ENCODE peak calls at places on chromosome 18, in eight cellular contexts. One of them, this sample, is unnamed.

GRCh38 chr18:73881396-73881795 is 266.2 kb downstream of the FBXO15 start:
- DNase-seq in ovary: no peak
- DNase-seq in cardiac muscle cell: peak
- DNase-seq in left ventricle myocardium inferior: no peak
- DNase-seq in tibial artery: no peak
- DNase-seq in natural killer cell: no peak
- DNase-seq in fibroblast of pulmonary artery: peak
- DNase-seq in kidney epithelial cell: no peak
- DNase-seq in this sample: no peak

GRCh38 chr18:3761266-3761665 is 311.3 kb downstream of the TGIF1 start:
- DNase-seq in ovary: no peak
- DNase-seq in cardiac muscle cell: no peak
- DNase-seq in left ventricle myocardium inferior: no peak
- DNase-seq in tibial artery: no peak
- DNase-seq in natural killer cell: no peak
- DNase-seq in fibroblast of pulmonary artery: no peak
- DNase-seq in kidney epithelial cell: no peak
- DNase-seq in this sample: no peak

GRCh38 chr18:77482190-77482928 is 232.7 kb downstream of the GALR1 start:
- DNase-seq in ovary: no peak
- DNase-seq in cardiac muscle cell: no peak
- DNase-seq in left ventricle myocardium inferior: no peak
- DNase-seq in tibial artery: no peak
- DNase-seq in natural killer cell: no peak
- DNase-seq in fibroblast of pulmonary artery: no peak
- DNase-seq in kidney epithelial cell: no peak
- DNase-seq in this sample: no peak

GRCh38 chr18:75114231-75114630 is 94.7 kb downstream of the PTGR3 start:
- DNase-seq in ovary: no peak
- DNase-seq in cardiac muscle cell: no peak
- DNase-seq in left ventricle myocardium inferior: no peak
- DNase-seq in tibial artery: no peak
- DNase-seq in natural killer cell: no peak
- DNase-seq in fibroblast of pulmonary artery: no peak
- DNase-seq in kidney epithelial cell: no peak
- DNase-seq in this sample: no peak

GRCh38 chr18:23662309-23663263 is at the start of gene ANKRD29:
- DNase-seq in ovary: peak
- DNase-seq in cardiac muscle cell: peak
- DNase-seq in left ventricle myocardium inferior: peak
- DNase-seq in tibial artery: no peak
- DNase-seq in natural killer cell: peak
- DNase-seq in fibroblast of pulmonary artery: peak
- DNase-seq in kidney epithelial cell: no peak
- DNase-seq in this sample: peak

GRCh38 chr18:10454800-10455550 is 540 bp downstream of the APCDD1 start:
- DNase-seq in ovary: peak
- DNase-seq in cardiac muscle cell: peak
- DNase-seq in left ventricle myocardium inferior: no peak
- DNase-seq in tibial artery: no peak
- DNase-seq in natural killer cell: no peak
- DNase-seq in fibroblast of pulmonary artery: no peak
- DNase-seq in kidney epithelial cell: no peak
- DNase-seq in this sample: no peak

GRCh38 chr18:42654561-42654960 is 460.9 kb downstream of the RIT2 start:
- DNase-seq in ovary: no peak
- DNase-seq in cardiac muscle cell: peak
- DNase-seq in left ventricle myocardium inferior: no peak
- DNase-seq in tibial artery: no peak
- DNase-seq in natural killer cell: no peak
- DNase-seq in fibroblast of pulmonary artery: peak
- DNase-seq in kidney epithelial cell: no peak
- DNase-seq in this sample: no peak

GRCh38 chr18:36334798-36335197 is 37.3 kb downstream of the FHOD3 start:
- DNase-seq in ovary: no peak
- DNase-seq in cardiac muscle cell: no peak
- DNase-seq in left ventricle myocardium inferior: no peak
- DNase-seq in tibial artery: no peak
- DNase-seq in natural killer cell: no peak
- DNase-seq in fibroblast of pulmonary artery: no peak
- DNase-seq in kidney epithelial cell: no peak
- DNase-seq in this sample: no peak

GRCh38 chr18:650428-650858 is 7.0 kb upstream of the TYMS start:
- DNase-seq in ovary: no peak
- DNase-seq in cardiac muscle cell: no peak
- DNase-seq in left ventricle myocardium inferior: no peak
- DNase-seq in tibial artery: no peak
- DNase-seq in natural killer cell: no peak
- DNase-seq in fibroblast of pulmonary artery: no peak
- DNase-seq in kidney epithelial cell: no peak
- DNase-seq in this sample: no peak

GRCh38 chr18:48753741-48754140 is 197.0 kb downstream of the SMAD7 start:
- DNase-seq in ovary: no peak
- DNase-seq in cardiac muscle cell: no peak
- DNase-seq in left ventricle myocardium inferior: no peak
- DNase-seq in tibial artery: no peak
- DNase-seq in natural killer cell: no peak
- DNase-seq in fibroblast of pulmonary artery: no peak
- DNase-seq in kidney epithelial cell: no peak
- DNase-seq in this sample: no peak

DNA sequence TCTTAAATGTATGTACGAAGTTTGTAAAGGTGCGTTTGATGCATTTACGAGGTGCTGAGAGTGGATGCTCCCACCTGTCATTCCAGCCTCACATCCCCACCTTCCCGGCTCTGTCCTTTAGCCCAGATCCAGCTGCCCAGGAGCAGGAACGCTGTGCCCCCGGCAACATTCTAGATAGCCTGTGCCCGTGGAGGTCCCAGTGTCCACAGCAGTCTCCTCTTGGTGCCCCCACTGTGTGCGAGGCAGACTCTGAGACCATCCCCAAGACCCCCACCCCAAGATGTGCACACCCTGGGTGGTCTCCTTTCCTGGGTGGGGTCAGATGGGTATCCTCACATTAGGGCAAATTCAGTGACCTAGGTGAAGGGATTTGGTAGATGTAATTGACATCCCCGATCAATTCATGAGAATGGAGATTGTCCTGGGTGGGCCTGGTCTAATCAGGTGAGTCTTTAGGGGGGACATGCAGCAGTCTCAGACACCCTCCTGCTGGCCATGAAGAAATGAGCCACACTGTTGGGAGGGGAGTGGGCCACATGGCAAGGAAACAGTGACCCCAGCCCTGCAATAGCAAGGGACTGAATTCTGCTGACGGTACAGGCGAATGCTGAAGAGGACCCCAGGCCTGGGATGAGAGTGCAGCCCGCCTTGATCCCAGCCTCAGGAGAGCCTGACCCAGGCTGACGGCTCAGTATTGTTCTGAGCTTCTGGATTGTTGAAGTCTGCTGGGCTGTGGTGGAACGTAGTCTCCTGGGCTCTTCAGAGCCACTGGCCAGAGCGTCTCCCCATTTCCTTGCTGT is 203.3 kb downstream of the FAM210A start:
- DNase-seq in ovary: no peak
- DNase-seq in cardiac muscle cell: no peak
- DNase-seq in left ventricle myocardium inferior: no peak
- DNase-seq in tibial artery: no peak
- DNase-seq in natural killer cell: no peak
- DNase-seq in fibroblast of pulmonary artery: no peak
- DNase-seq in kidney epithelial cell: no peak
- DNase-seq in this sample: no peak
- TF ChIP-seq CTCF in ovary: no peak
- TF ChIP-seq CTCF in cardiac muscle cell: no peak
- TF ChIP-seq CTCF in left ventricle myocardium inferior: no peak
- TF ChIP-seq CTCF in tibial artery: no peak
- TF ChIP-seq CTCF in natural killer cell: no peak
- TF ChIP-seq CTCF in fibroblast of pulmonary artery: no peak
- TF ChIP-seq CTCF in kidney epithelial cell: no peak
- TF ChIP-seq CTCF in this sample: no peak

GRCh38 chr18:60069145-60069544 is 169.3 kb downstream of the PMAIP1 start:
- DNase-seq in ovary: no peak
- DNase-seq in cardiac muscle cell: no peak
- DNase-seq in left ventricle myocardium inferior: no peak
- DNase-seq in tibial artery: no peak
- DNase-seq in natural killer cell: no peak
- DNase-seq in fibroblast of pulmonary artery: no peak
- DNase-seq in kidney epithelial cell: no peak
- DNase-seq in this sample: no peak
- TF ChIP-seq CTCF in ovary: no peak
- TF ChIP-seq CTCF in cardiac muscle cell: peak
- TF ChIP-seq CTCF in left ventricle myocardium inferior: no peak
- TF ChIP-seq CTCF in tibial artery: no peak
- TF ChIP-seq CTCF in natural killer cell: no peak
- TF ChIP-seq CTCF in fibroblast of pulmonary artery: peak
- TF ChIP-seq CTCF in kidney epithelial cell: no peak
- TF ChIP-seq CTCF in this sample: no peak

GRCh38 chr18:64100136-64100922 is 48.6 kb downstream of the LINC00305 start:
- DNase-seq in ovary: no peak
- DNase-seq in cardiac muscle cell: no peak
- DNase-seq in left ventricle myocardium inferior: no peak
- DNase-seq in tibial artery: no peak
- DNase-seq in natural killer cell: no peak
- DNase-seq in fibroblast of pulmonary artery: no peak
- DNase-seq in kidney epithelial cell: no peak
- DNase-seq in this sample: no peak

GRCh38 chr18:64099244-64099643 is 49.6 kb downstream of the LINC00305 start:
- DNase-seq in ovary: no peak
- DNase-seq in cardiac muscle cell: no peak
- DNase-seq in left ventricle myocardium inferior: no peak
- DNase-seq in tibial artery: no peak
- DNase-seq in natural killer cell: no peak
- DNase-seq in fibroblast of pulmonary artery: no peak
- DNase-seq in kidney epithelial cell: no peak
- DNase-seq in this sample: no peak

GRCh38 chr18:64095056-64095455 is 53.8 kb downstream of the LINC00305 start:
- DNase-seq in ovary: no peak
- DNase-seq in cardiac muscle cell: no peak
- DNase-seq in left ventricle myocardium inferior: no peak
- DNase-seq in tibial artery: no peak
- DNase-seq in natural killer cell: no peak
- DNase-seq in fibroblast of pulmonary artery: no peak
- DNase-seq in kidney epithelial cell: no peak
- DNase-seq in this sample: no peak

GRCh38 chr18:64094210-64094609 is 54.7 kb downstream of the LINC00305 start:
- DNase-seq in ovary: no peak
- DNase-seq in cardiac muscle cell: no peak
- DNase-seq in left ventricle myocardium inferior: no peak
- DNase-seq in tibial artery: no peak
- DNase-seq in natural killer cell: no peak
- DNase-seq in fibroblast of pulmonary artery: no peak
- DNase-seq in kidney epithelial cell: no peak
- DNase-seq in this sample: no peak

DNA sequence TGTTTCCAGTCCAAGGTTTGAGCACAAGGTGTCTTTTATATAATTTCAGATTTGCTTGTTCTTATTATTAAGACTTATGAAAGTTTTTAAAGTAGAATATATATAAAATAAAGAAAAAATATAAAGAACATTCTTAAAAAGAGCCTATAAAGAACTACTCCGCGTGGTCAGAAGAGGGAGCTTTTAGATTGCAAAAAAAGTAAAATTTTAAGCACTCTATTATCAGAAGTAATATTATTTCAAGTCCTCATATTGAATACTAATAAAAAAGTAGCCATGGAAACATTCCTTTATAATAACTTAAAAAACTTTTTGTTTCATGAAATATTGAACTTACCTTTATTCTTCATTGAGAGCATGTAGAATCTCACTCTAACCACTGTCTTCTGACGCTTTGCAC is 51.4 kb downstream of the LINC00305 start:
- DNase-seq in ovary: no peak
- DNase-seq in cardiac muscle cell: no peak
- DNase-seq in left ventricle myocardium inferior: no peak
- DNase-seq in tibial artery: no peak
- DNase-seq in natural killer cell: no peak
- DNase-seq in fibroblast of pulmonary artery: peak
- DNase-seq in kidney epithelial cell: no peak
- DNase-seq in this sample: no peak
- TF ChIP-seq CTCF in ovary: no peak
- TF ChIP-seq CTCF in cardiac muscle cell: peak
- TF ChIP-seq CTCF in left ventricle myocardium inferior: peak
- TF ChIP-seq CTCF in tibial artery: no peak
- TF ChIP-seq CTCF in natural killer cell: no peak
- TF ChIP-seq CTCF in fibroblast of pulmonary artery: no peak
- TF ChIP-seq CTCF in kidney epithelial cell: peak
- TF ChIP-seq CTCF in this sample: no peak

GRCh38 chr18:55406374-55407045 is 181.5 kb downstream of the TCF4 start:
- DNase-seq in ovary: no peak
- DNase-seq in cardiac muscle cell: no peak
- DNase-seq in left ventricle myocardium inferior: no peak
- DNase-seq in tibial artery: no peak
- DNase-seq in natural killer cell: no peak
- DNase-seq in fibroblast of pulmonary artery: no peak
- DNase-seq in kidney epithelial cell: no peak
- DNase-seq in this sample: no peak

GRCh38 chr18:55404811-55405654 is 183.0 kb downstream of the TCF4 start:
- DNase-seq in ovary: no peak
- DNase-seq in cardiac muscle cell: peak
- DNase-seq in left ventricle myocardium inferior: no peak
- DNase-seq in tibial artery: no peak
- DNase-seq in natural killer cell: no peak
- DNase-seq in fibroblast of pulmonary artery: peak
- DNase-seq in kidney epithelial cell: no peak
- DNase-seq in this sample: no peak

GRCh38 chr18:55404136-55404810 is 183.7 kb downstream of the TCF4 start:
- DNase-seq in ovary: no peak
- DNase-seq in cardiac muscle cell: no peak
- DNase-seq in left ventricle myocardium inferior: no peak
- DNase-seq in tibial artery: no peak
- DNase-seq in natural killer cell: no peak
- DNase-seq in fibroblast of pulmonary artery: no peak
- DNase-seq in kidney epithelial cell: no peak
- DNase-seq in this sample: no peak

GRCh38 chr18:55407191-55407590 is 180.8 kb downstream of the TCF4 start:
- DNase-seq in ovary: no peak
- DNase-seq in cardiac muscle cell: no peak
- DNase-seq in left ventricle myocardium inferior: no peak
- DNase-seq in tibial artery: no peak
- DNase-seq in natural killer cell: no peak
- DNase-seq in fibroblast of pulmonary artery: no peak
- DNase-seq in kidney epithelial cell: no peak
- DNase-seq in this sample: no peak

DNA sequence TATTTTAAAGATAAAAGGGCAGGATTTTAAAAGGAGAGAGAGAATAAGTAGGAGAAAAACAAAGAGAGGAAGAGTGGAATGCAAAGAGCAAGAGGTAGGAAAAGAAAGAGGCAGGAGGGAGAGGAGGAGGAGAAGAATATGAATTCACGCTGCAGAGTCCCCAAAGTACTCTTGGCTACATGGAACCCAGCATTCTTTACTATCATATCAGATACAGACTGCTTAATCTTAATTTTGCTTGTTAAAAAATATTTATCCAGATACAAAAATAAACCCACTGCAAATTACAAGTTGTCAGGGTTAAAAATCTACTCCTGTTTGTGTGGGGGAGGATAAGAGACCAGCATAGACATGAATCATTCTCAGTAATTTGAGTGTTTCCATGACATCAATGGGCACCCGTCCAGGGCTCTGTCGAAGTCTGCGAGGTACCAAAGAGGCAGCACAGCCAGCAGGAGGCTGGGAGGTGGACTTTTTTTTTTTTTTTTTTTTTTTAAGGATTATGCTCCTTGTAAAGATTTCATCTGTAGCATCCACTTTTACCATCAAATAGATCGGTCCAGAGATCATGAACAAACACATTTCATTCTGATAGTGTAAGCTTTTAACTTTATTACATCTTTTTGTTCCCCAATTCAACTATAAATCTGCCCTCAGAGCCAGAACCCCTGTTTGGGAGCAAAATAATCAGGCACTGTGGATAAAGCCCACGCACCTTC is 182.2 kb downstream of the TCF4 start:
- DNase-seq in ovary: peak
- DNase-seq in cardiac muscle cell: peak
- DNase-seq in left ventricle myocardium inferior: peak
- DNase-seq in tibial artery: peak
- DNase-seq in natural killer cell: no peak
- DNase-seq in fibroblast of pulmonary artery: peak
- DNase-seq in kidney epithelial cell: peak
- DNase-seq in this sample: no peak
- TF ChIP-seq CTCF in ovary: no peak
- TF ChIP-seq CTCF in cardiac muscle cell: peak
- TF ChIP-seq CTCF in left ventricle myocardium inferior: peak
- TF ChIP-seq CTCF in tibial artery: no peak
- TF ChIP-seq CTCF in natural killer cell: no peak
- TF ChIP-seq CTCF in fibroblast of pulmonary artery: peak
- TF ChIP-seq CTCF in kidney epithelial cell: peak
- TF ChIP-seq CTCF in this sample: no peak

This sample was measured in activated B cell treated with CpG ODN at 0.5 μM for 24 hours.